ENCODE peak calls at places on chromosome 10, in four cellular contexts. C is HL-60, T is GM12878, O is K562. Q is an unnamed sample.

GRCh38 chr10:7433861-7434260 is 23.0 kb upstream of the SFMBT2 start:
- DNase-seq in T (no peak), O (no peak), C (no peak), Q (no peak)

GRCh38 chr10:102564209-102564834 is 60.5 kb downstream of the SUFU start:
- DNase-seq in O (no peak), C (no peak), T (peak; percentile 16), Q (no peak)

GRCh38 chr10:61397175-61397986 is 55.8 kb downstream of the TMEM26 start:
- DNase-seq in T (no peak), O (no peak), C (peak; percentile 53), Q (no peak)

GRCh38 chr10:103367782-103368518 is at the start of gene TAF5:
- DNase-seq in T (peak; percentile 95), O (peak; percentile 80), C (peak; percentile 89), Q (peak; percentile 71)

GRCh38 chr10:120689766-120690539 is 161.2 kb upstream of the WDR11 start:
- DNase-seq in C (no peak), O (no peak), T (no peak), Q (no peak)

GRCh38 chr10:98886686-98887085 is 349.0 kb downstream of the HPSE2 start:
- DNase-seq in C (peak; percentile 32), T (no peak), O (no peak), Q (no peak)

GRCh38 chr10:45424668-45425404 is 50.8 kb downstream of the ALOX5 start:
- DNase-seq in T (no peak), O (no peak), C (peak; percentile 81), Q (no peak)

GRCh38 chr10:91479583-91479982 is 69.4 kb downstream of the HECTD2 start:
- DNase-seq in C (no peak), O (no peak), T (no peak), Q (no peak)

GRCh38 chr10:118106426-118106825 is 59.7 kb upstream of the RAB11FIP2 start:
- DNase-seq in O (peak; percentile 7), T (no peak), C (no peak), Q (no peak)

GRCh38 chr10:43075612-43076003 is 1.3 kb upstream of the RET start:
- DNase-seq in T (no peak), C (no peak), O (peak; percentile 56), Q (no peak)

GRCh38 chr10:126373982-126374381 is 14.3 kb downstream of the ADAM12 start:
- DNase-seq in T (no peak), C (no peak), O (no peak), Q (no peak)

GRCh38 chr10:665579-666091 is 23.8 kb downstream of the DIP2C start:
- DNase-seq in C (no peak), T (no peak), O (no peak), Q (no peak)

GRCh38 chr10:91551856-91552255 is 81.0 kb downstream of the PPP1R3C start:
- DNase-seq in O (peak; percentile 27), C (no peak), T (no peak), Q (no peak)

GRCh38 chr10:361203-362135 is 226.2 kb downstream of the ZMYND11 start:
- DNase-seq in T (no peak), C (no peak), O (no peak), Q (no peak)

GRCh38 chr10:71475243-71475871 is 78.6 kb downstream of the CDH23 start:
- DNase-seq in T (no peak), O (peak; percentile 27), C (peak; percentile 63), Q (no peak)
- TF ChIP-seq SPI1 in T (no peak), O (peak; percentile 41), C (peak; percentile 66), Q (no peak)

DNA sequence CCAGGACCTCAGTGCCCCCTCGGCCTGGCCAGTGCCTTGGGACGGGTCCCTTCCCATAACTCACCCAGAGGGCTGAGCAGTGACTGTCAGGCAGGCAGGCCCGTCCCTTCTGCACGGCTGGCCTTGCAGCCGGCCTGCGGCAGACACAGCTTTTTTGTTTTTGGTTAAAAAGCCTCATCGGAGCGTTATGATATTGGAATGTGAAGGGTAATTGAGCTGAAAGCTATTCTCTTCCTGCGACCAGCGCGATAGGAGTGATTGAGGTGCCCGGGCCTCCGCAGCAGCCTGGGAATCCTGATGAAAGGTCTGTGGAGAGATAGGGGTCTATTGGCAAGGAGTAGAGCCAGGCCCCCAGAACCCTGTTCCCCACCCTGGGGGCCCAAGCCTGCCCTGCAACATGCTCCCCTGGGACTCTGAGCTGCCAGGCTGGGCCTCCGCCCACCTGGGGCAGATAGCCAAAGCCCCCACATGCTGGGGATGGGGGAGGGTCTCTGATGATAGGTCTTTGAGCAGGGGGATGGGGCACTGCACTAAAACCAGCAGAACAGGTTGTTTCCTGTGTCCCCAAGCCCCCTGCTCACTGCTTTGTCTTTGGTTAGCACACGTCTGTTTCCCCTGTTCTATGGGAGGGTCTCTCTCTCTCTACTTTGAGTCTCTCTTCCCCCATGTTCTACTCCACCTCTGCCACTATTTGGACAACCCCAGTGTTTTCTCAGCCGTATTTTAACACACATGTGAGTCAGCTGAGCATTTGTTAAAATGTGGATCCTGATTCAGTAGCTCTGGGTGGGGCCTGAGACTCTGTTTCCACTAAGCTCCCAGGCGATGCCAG is 131.9 kb downstream of the CDH23 start:
- DNase-seq in O (no peak), C (no peak), T (no peak), Q (no peak)
- TF ChIP-seq SPI1 in O (no peak), C (no peak), T (no peak), Q (no peak)

GRCh38 chr10:106424076-106424475 is 740.4 kb downstream of the SORCS1 start:
- DNase-seq in O (no peak), C (peak; percentile 10), T (no peak), Q (no peak)

DNA sequence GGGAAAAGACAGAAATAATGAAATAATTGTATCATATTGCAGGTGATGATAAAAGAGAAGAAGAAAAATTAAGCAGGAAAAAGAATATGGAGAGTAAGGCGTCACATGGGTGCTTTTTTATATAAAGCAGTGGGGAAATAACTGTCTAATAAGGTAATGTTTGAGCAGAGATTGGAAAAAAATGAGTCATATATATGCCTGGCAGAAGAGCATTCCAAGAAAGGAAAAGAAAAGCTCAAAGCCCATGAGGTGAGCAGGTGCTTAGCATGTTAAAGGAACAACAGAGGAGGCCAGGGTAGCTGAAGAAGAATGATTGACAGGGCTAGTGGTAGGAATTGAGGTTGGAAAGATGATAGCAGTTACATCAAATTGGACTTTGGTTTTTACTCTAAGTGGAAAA is 739.5 kb downstream of the SORCS1 start:
- DNase-seq in T (no peak), C (no peak), O (no peak), Q (no peak)
- TF ChIP-seq SPI1 in T (no peak), C (no peak), O (no peak), Q (no peak)

GRCh38 chr10:96642973-96643372 is 56.2 kb upstream of the TM9SF3 start:
- DNase-seq in T (no peak), O (peak; percentile 31), C (no peak), Q (no peak)
- TF ChIP-seq SPI1 in T (no peak), O (no peak), C (no peak), Q (no peak)

GRCh38 chr10:35716776-35717175 is 74.7 kb upstream of the FZD8 start:
- DNase-seq in O (no peak), C (no peak), T (no peak), Q (no peak)
- TF ChIP-seq SPI1 in O (no peak), C (no peak), T (no peak), Q (no peak)

DNA sequence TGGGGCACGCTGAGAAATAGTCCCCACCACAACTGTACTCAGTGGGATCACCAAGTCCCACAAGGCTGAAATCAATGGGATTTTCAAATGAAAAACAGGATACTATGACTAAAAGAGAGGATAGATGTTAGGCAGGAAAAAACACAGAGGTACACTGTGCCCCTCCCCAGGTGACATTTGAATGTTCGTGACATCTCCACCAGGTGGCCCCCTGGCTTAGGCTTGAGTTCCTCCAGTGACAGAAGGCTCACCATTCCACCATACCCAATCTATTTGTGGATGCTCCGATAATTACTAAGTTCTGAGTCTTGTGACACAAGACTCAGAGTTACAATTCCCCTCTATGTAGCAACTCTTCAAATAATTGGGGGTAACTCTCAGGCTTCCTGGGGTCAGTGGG is 77.5 kb upstream of the KCNMA1 start:
- DNase-seq in T (no peak), C (no peak), O (peak; percentile 68), Q (no peak)
- TF ChIP-seq SPI1 in T (no peak), C (no peak), O (no peak), Q (no peak)

GRCh38 chr10:79113827-79114226 is 45.1 kb downstream of the ZMIZ1 start:
- DNase-seq in T (no peak), C (no peak), O (no peak), Q (no peak)

GRCh38 chr10:79111427-79111826 is 42.7 kb downstream of the ZMIZ1 start:
- DNase-seq in O (no peak), T (no peak), C (no peak), Q (no peak)

GRCh38 chr10:79115302-79115701 is 46.5 kb downstream of the ZMIZ1 start:
- DNase-seq in O (no peak), T (no peak), C (no peak), Q (no peak)

GRCh38 chr10:79111846-79112614 is 43.3 kb downstream of the ZMIZ1 start:
- DNase-seq in O (no peak), T (no peak), C (no peak), Q (no peak)

DNA sequence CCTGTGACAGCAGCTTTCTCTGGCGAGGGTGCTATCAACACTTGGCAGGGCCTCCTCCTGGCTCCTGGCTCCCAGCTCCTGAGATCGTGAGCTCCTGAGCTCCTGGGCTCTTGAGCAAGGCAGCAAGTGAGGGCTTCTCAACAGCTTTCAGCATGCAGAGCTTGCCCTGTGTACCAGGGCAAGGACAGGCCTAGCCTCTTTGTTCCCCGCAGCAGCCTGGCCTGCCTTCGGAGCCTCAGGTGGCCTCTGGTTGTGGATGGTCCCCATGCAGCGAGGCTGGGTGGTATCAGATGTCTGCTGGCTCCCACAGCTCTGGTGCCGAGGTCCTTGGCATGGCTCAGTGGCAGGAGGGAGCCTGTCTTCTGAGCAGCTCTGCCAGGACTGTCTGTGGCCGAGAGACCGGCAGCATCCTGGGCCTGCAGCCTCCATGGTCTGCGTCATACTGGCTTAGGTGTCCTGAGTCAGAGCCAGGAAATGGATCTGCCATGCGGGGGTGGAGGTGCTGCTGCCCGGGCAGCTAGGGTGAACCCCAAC is 44.2 kb downstream of the ZMIZ1 start:
- DNase-seq in C (no peak), T (no peak), O (no peak), Q (no peak)
- TF ChIP-seq SPI1 in C (no peak), T (no peak), O (no peak), Q (no peak)